ENCODE peak calls at places on chromosome 2, in five cellular contexts. J is EH; E is RPMI7951; Q is activated effector memory CD4-positive, alpha-beta T cell treated with anti-CD3 and anti-CD28 coated beads, Interleukin-2, amount 50 U/mL, for 16 hours; P is spleen. U is an unnamed sample.

GRCh38 chr2:132568679-132569078 is 101.3 kb downstream of the LYPD1 start:
- DNase-seq in P (no peak), J (no peak), E (no peak), Q (no peak), U (no peak)

GRCh38 chr2:74407682-74408081 is 13.7 kb downstream of the C2orf81 start:
- DNase-seq in Q (no peak), P (no peak), J (no peak), E (no peak), U (no peak)

GRCh38 chr2:75226099-75226498 is 26.8 kb upstream of the TACR1 start:
- DNase-seq in J (no peak), Q (no peak), P (no peak), E (no peak), U (no peak)

GRCh38 chr2:28469304-28469703 is 26.6 kb upstream of the PLB1 start:
- DNase-seq in J (peak; percentile 61), P (peak; percentile 58), Q (peak; percentile 24), E (peak; percentile 61), U (peak; percentile 49)

GRCh38 chr2:202373490-202373889 is 2.6 kb upstream of the BMPR2 start:
- DNase-seq in J (peak; percentile 22), Q (no peak), P (no peak), E (peak; percentile 17), U (peak; percentile 4)

GRCh38 chr2:239835056-239835455 is 190.1 kb downstream of the NDUFA10 start:
- DNase-seq in Q (peak; percentile 8), J (no peak), P (peak; percentile 27), E (no peak), U (no peak)

GRCh38 chr2:222303828-222304736 is 5.3 kb upstream of the PAX3 start:
- DNase-seq in J (no peak), P (peak; percentile 62), E (no peak), Q (no peak), U (no peak)

GRCh38 chr2:41830600-41830999 is 217.2 kb upstream of the PKDCC start:
- DNase-seq in P (no peak), J (no peak), E (no peak), Q (no peak), U (no peak)

GRCh38 chr2:180359522-180360282 is 352.6 kb upstream of the CWC22 start:
- DNase-seq in P (peak; percentile 73), J (no peak), E (peak; percentile 11), Q (no peak), U (no peak)

GRCh38 chr2:191625016-191625415 is 52.9 kb upstream of the NABP1 start:
- DNase-seq in J (peak; percentile 56), E (peak; percentile 86), Q (peak; percentile 80), P (peak; percentile 83), U (no peak)

GRCh38 chr2:64405476-64406406 is 48.2 kb upstream of the LGALSL start:
- DNase-seq in Q (no peak), J (peak; percentile 80), E (peak; percentile 84), P (no peak), U (peak; percentile 35)